ENCODE peak calls at places on chromosomes 5 and 9, in six cellular contexts. J, C, B, W, I and X are unnamed samples.

GRCh38 chr9:124381073-124381945 is 33.9 kb downstream of the PSMB7 start:
- DNase-seq in I (no peak), W (no peak), J (no peak), C (no peak), B (no peak), X (peak; percentile 19)

GRCh38 chr9:109966643-109967368 is 186.8 kb downstream of the PALM2AKAP2 start:
- DNase-seq in B (no peak), C (no peak), W (no peak), I (no peak), J (no peak), X (no peak)

GRCh38 chr5:13510616-13511015 is 433.9 kb downstream of the DNAH5 start:
- DNase-seq in J (no peak), B (no peak), I (peak; percentile 25), W (no peak), C (no peak), X (peak; percentile 96)

GRCh38 chr9:93182572-93182971 is 1.4 kb upstream of the WNK2 start:
- DNase-seq in B (no peak), W (no peak), C (no peak), I (peak; percentile 51), J (no peak), X (no peak)

GRCh38 chr5:138661991-138662434 is 86.8 kb upstream of the HSPA9 start:
- DNase-seq in C (peak; percentile 18), W (no peak), I (no peak), J (no peak), B (no peak), X (no peak)

GRCh38 chr5:38130346-38130745 is 128.0 kb upstream of the EGFLAM start:
- DNase-seq in I (no peak), J (no peak), B (no peak), C (no peak), W (no peak), X (no peak)

GRCh38 chr9:113545068-113545467 is 81.5 kb downstream of the RGS3 start:
- DNase-seq in W (no peak), B (no peak), C (no peak), I (no peak), J (no peak), X (no peak)

GRCh38 chr5:103258957-103259704 is 568 bp downstream of the MACIR start:
- DNase-seq in B (no peak), W (peak; percentile 79), I (peak; percentile 16), J (no peak), C (peak; percentile 89), X (peak; percentile 52)

GRCh38 chr5:77642915-77643653 is 4.6 kb upstream of the OTP start:
- DNase-seq in W (peak; percentile 78), I (no peak), B (no peak), C (peak; percentile 73), J (peak; percentile 65), X (no peak)

GRCh38 chr5:157535042-157535865 is 40.3 kb downstream of the ADAM19 start:
- DNase-seq in C (no peak), W (no peak), I (peak; percentile 24), J (no peak), B (no peak), X (no peak)

GRCh38 chr5:332843-333242 is 11.3 kb downstream of the AHRR start:
- DNase-seq in W (no peak), B (no peak), J (no peak), I (no peak), C (no peak), X (no peak)

GRCh38 chr9:127863179-127863578 is 8.7 kb upstream of the ENG start:
- DNase-seq in J (no peak), C (no peak), W (no peak), I (no peak), B (no peak), X (no peak)

GRCh38 chr5:133994990-133995333 is 9.8 kb downstream of the VDAC1 start:
- DNase-seq in B (no peak), C (no peak), W (no peak), I (no peak), J (no peak), X (no peak)

GRCh38 chr9:97900103-97900737 is 22.1 kb downstream of the TRMO start:
- DNase-seq in B (no peak), I (no peak), J (no peak), C (no peak), W (no peak), X (no peak)

GRCh38 chr5:53170748-53171349 is 61.3 kb upstream of the MOCS2 start:
- DNase-seq in J (no peak), B (no peak), I (peak; percentile 23), C (peak; percentile 43), W (peak; percentile 56), X (peak; percentile 64)

GRCh38 chr9:89919171-89919681 is 314.4 kb downstream of the GADD45G start:
- DNase-seq in I (peak; percentile 6), C (no peak), W (peak; percentile 72), B (peak; percentile 49), J (peak; percentile 88), X (no peak)

GRCh38 chr9:70013598-70014196 is 30.0 kb upstream of the MAMDC2 start:
- DNase-seq in I (no peak), J (no peak), B (no peak), W (no peak), C (peak; percentile 46), X (peak; percentile 76)

GRCh38 chr9:124440786-124441185 is 9.5 kb upstream of the ADGRD2 start:
- DNase-seq in B (no peak), W (no peak), I (no peak), C (no peak), J (no peak), X (no peak)

GRCh38 chr5:98816574-98817222 is 43.2 kb downstream of the RGMB start:
- DNase-seq in J (no peak), B (no peak), C (no peak), I (peak; percentile 10), W (no peak), X (no peak)

GRCh38 chr5:36367524-36367923 is 65.8 kb upstream of the RANBP3L start:
- DNase-seq in W (no peak), C (no peak), B (no peak), I (no peak), J (no peak), X (no peak)

GRCh38 chr9:123269316-123269715 is 930 bp upstream of the STRBP start:
- DNase-seq in B (no peak), J (no peak), W (no peak), C (peak; percentile 73), I (no peak), X (no peak)

GRCh38 chr9:18849910-18850677 is 182.9 kb downstream of the SAXO1 start:
- DNase-seq in C (no peak), I (no peak), W (no peak), J (no peak), B (no peak), X (no peak)

GRCh38 chr9:19493174-19493811 is 84.5 kb downstream of the ACER2 start:
- DNase-seq in W (peak; percentile 69), B (peak; percentile 31), I (peak; percentile 15), C (peak; percentile 86), J (peak; percentile 64), X (no peak)

GRCh38 chr9:132494857-132495256 is 84.8 kb downstream of the CFAP77 start:
- DNase-seq in C (no peak), W (no peak), B (no peak), I (peak; percentile 35), J (no peak), X (no peak)

GRCh38 chr9:116233160-116233530 is 79.6 kb downstream of the PAPPA start:
- DNase-seq in B (no peak), W (no peak), J (no peak), C (no peak), I (no peak), X (peak; percentile 5)

GRCh38 chr9:75551866-75552265 is 338.6 kb upstream of the PCSK5 start:
- DNase-seq in W (no peak), C (no peak), J (no peak), B (no peak), I (no peak), X (no peak)

GRCh38 chr9:137550241-137550621 is at the start of gene PNPLA7:
- DNase-seq in J (peak; percentile 86), B (peak; percentile 27), W (peak; percentile 84), I (peak; percentile 70), C (peak; percentile 97), X (peak; percentile 55)

GRCh38 chr5:146369691-146370090 is 31.1 kb downstream of the POU4F3 start:
- DNase-seq in B (no peak), W (no peak), J (no peak), I (no peak), C (no peak), X (peak; percentile 5)

GRCh38 chr5:115465416-115465815 is 79.2 kb downstream of the FEM1C start:
- DNase-seq in W (no peak), I (no peak), C (no peak), J (no peak), B (no peak), X (peak; percentile 9)

GRCh38 chr9:132482196-132482813 is 72.3 kb downstream of the CFAP77 start:
- DNase-seq in B (no peak), I (no peak), W (no peak), J (no peak), C (peak; percentile 13), X (no peak)

GRCh38 chr9:83511051-83511450 is 27.1 kb downstream of the FRMD3 start:
- DNase-seq in I (no peak), J (no peak), W (no peak), B (no peak), C (no peak), X (peak; percentile 10)

GRCh38 chr9:26264709-26265601 is 586.7 kb upstream of the TUSC1 start:
- DNase-seq in C (no peak), W (no peak), I (no peak), J (no peak), B (no peak), X (peak; percentile 97)

GRCh38 chr9:76704601-76705204 is 59.5 kb upstream of the PCA3 start:
- DNase-seq in J (no peak), W (peak; percentile 87), B (peak; percentile 7), I (peak; percentile 58), C (no peak), X (peak; percentile 19)

GRCh38 chr9:138010274-138010800 is 132.8 kb downstream of the CACNA1B start:
- DNase-seq in C (no peak), B (no peak), I (no peak), W (no peak), J (no peak), X (no peak)

GRCh38 chr5:43571237-43571636 is 14.4 kb upstream of the PAIP1 start:
- DNase-seq in B (no peak), I (no peak), C (no peak), J (no peak), W (no peak), X (no peak)

GRCh38 chr5:1346627-1347440 is 1.9 kb upstream of the CLPTM1L start:
- DNase-seq in C (peak; percentile 74), I (no peak), W (no peak), J (no peak), B (no peak), X (no peak)
- H3K4me1 ChIP-seq in C (peaks cover 16% of the 10 kb centered on the region), I (peaks cover 24% of the 10 kb centered on the region), W (peaks cover 10% of the 10 kb centered on the region), J (no peaks in the 10 kb centered on the region), B (peaks cover 3% of the 10 kb centered on the region), X (peaks cover 9% of the 10 kb centered on the region)

GRCh38 chr5:127746756-127747155 is 43.6 kb downstream of the CCDC192 start:
- DNase-seq in W (no peak), B (no peak), C (no peak), I (no peak), J (no peak), X (no peak)
- TF ChIP-seq CTCF in W (peak; percentile 34), B (no peak), C (peak; percentile 52), I (peak; percentile 37), J (peak; percentile 42), X (peak; percentile 74)

GRCh38 chr9:87080512-87081225 is 133.4 kb upstream of the GAS1 start:
- DNase-seq in B (no peak), I (no peak), W (no peak), J (no peak), C (no peak), X (no peak)
- H3K27ac ChIP-seq in B (no peak overlapping the region), I (no peak overlapping the region), W (no peak overlapping the region), J (no peak overlapping the region), C (no peak overlapping the region), X (no peak overlapping the region)

GRCh38 chr9:20848490-20848889 is 164.4 kb downstream of the FOCAD start:
- DNase-seq in I (no peak), B (no peak), C (no peak), J (no peak), W (no peak), X (no peak)
- H3K4me1 ChIP-seq in I (no peaks in the 10 kb centered on the region), B (no peaks in the 10 kb centered on the region), C (no peaks in the 10 kb centered on the region), J (no peaks in the 10 kb centered on the region), W (peaks cover 36% of the 10 kb centered on the region), X (no peaks in the 10 kb centered on the region)